ENCODE peak calls at places on chromosome 15, in six cellular contexts. S, I, Q, D, K and E are unnamed samples.

GRCh38 chr15:71071529-71071928 is 43.7 kb upstream of the THSD4 start:
- DNase-seq in S (no peak), I (no peak), Q (no peak), D (no peak), K (no peak), E (no peak)

GRCh38 chr15:23422946-23423708 is 23.9 kb downstream of the GOLGA6L2 start:
- DNase-seq in S (no peak), I (no peak), Q (no peak), D (no peak), K (no peak), E (no peak)

GRCh38 chr15:74770211-74770892 is 11.5 kb upstream of the CSK start:
- DNase-seq in S (peak), I (no peak), Q (no peak), D (no peak), K (no peak), E (no peak)

GRCh38 chr15:90419738-90420487 is 31.9 kb downstream of the IQGAP1 start:
- DNase-seq in S (no peak), I (peak), Q (no peak), D (no peak), K (no peak), E (peak)

GRCh38 chr15:26713498-26713897 is 59.4 kb downstream of the GABRB3 start:
- DNase-seq in S (no peak), I (no peak), Q (no peak), D (no peak), K (no peak), E (no peak)

GRCh38 chr15:37108725-37109124 is 8.4 kb upstream of the MEIS2 start:
- DNase-seq in S (no peak), I (no peak), Q (no peak), D (no peak), K (no peak), E (no peak)

GRCh38 chr15:68333775-68334470 is 56.4 kb downstream of the FEM1B start:
- DNase-seq in S (no peak), I (no peak), Q (no peak), D (no peak), K (peak), E (no peak)

GRCh38 chr15:95262866-95263564 is 1031.7 kb downstream of the MCTP2 start:
- DNase-seq in S (no peak), I (peak), Q (no peak), D (no peak), K (no peak), E (peak)

GRCh38 chr15:41416162-41416741 is 643 bp upstream of the RTF1 start:
- DNase-seq in S (no peak), I (no peak), Q (no peak), D (no peak), K (no peak), E (no peak)

GRCh38 chr15:55407631-55407948 is 569 bp downstream of the CCPG1 start:
- DNase-seq in S (no peak), I (peak), Q (no peak), D (no peak), K (no peak), E (no peak)

GRCh38 chr15:26772588-26773484 is at the start of gene GABRB3:
- DNase-seq in S (peak), I (no peak), Q (no peak), D (no peak), K (no peak), E (no peak)

GRCh38 chr15:80367094-80367493 is 37.1 kb upstream of the ARNT2 start:
- DNase-seq in S (no peak), I (no peak), Q (no peak), D (peak), K (no peak), E (no peak)

GRCh38 chr15:34699968-34700640 is 54.7 kb downstream of the GJD2 start:
- DNase-seq in S (no peak), I (no peak), Q (no peak), D (no peak), K (no peak), E (no peak)

GRCh38 chr15:40430271-40430805 is 10.4 kb upstream of the BAHD1 start:
- DNase-seq in S (no peak), I (no peak), Q (no peak), D (no peak), K (no peak), E (no peak)

GRCh38 chr15:64596701-64597468 is 136.5 kb downstream of the ZNF609 start:
- DNase-seq in S (no peak), I (peak), Q (no peak), D (no peak), K (no peak), E (no peak)

GRCh38 chr15:88788816-88789215 is 14.4 kb upstream of the ACAN start:
- DNase-seq in S (no peak), I (no peak), Q (no peak), D (no peak), K (no peak), E (no peak)

GRCh38 chr15:53716909-53717878 is 42.3 kb downstream of the WDR72 start:
- DNase-seq in S (no peak), I (no peak), Q (no peak), D (no peak), K (no peak), E (peak)

GRCh38 chr15:67456677-67457529 is 64.0 kb upstream of the C15orf61 start:
- DNase-seq in S (peak), I (peak), Q (peak), D (peak), K (peak), E (peak)

GRCh38 chr15:71079208-71080044 is 35.8 kb upstream of the THSD4 start:
- DNase-seq in S (no peak), I (peak), Q (no peak), D (no peak), K (peak), E (peak)

GRCh38 chr15:97961067-97961954 is 808 bp downstream of the ARRDC4 start:
- DNase-seq in S (peak), I (peak), Q (no peak), D (peak), K (peak), E (no peak)

GRCh38 chr15:62969442-62970089 is 73.0 kb upstream of the TPM1 start:
- DNase-seq in S (no peak), I (no peak), Q (no peak), D (no peak), K (no peak), E (no peak)

GRCh38 chr15:69787791-69788190 is 309.9 kb downstream of the TLE3 start:
- DNase-seq in S (no peak), I (no peak), Q (no peak), D (no peak), K (no peak), E (no peak)

GRCh38 chr15:70164156-70164900 is 66.6 kb upstream of the TLE3 start:
- DNase-seq in S (no peak), I (no peak), Q (no peak), D (no peak), K (no peak), E (no peak)

GRCh38 chr15:39131605-39132004 is 449.3 kb upstream of the THBS1 start:
- DNase-seq in S (no peak), I (peak), Q (no peak), D (no peak), K (no peak), E (no peak)

GRCh38 chr15:51223771-51224229 is 114.6 kb downstream of the CYP19A1 start:
- DNase-seq in S (no peak), I (peak), Q (peak), D (peak), K (peak), E (peak)

GRCh38 chr15:58491499-58492202 is 59.9 kb downstream of the LIPC start:
- DNase-seq in S (no peak), I (no peak), Q (no peak), D (no peak), K (no peak), E (no peak)

GRCh38 chr15:36579792-36580431 is 486 bp downstream of the CDIN1 start:
- DNase-seq in S (no peak), I (no peak), Q (no peak), D (no peak), K (no peak), E (no peak)

GRCh38 chr15:52546031-52546751 is 17.5 kb upstream of the MYO5A start:
- DNase-seq in S (no peak), I (no peak), Q (no peak), D (no peak), K (no peak), E (no peak)

GRCh38 chr15:99452010-99452409 is 113.8 kb upstream of the MEF2A start:
- DNase-seq in S (no peak), I (no peak), Q (no peak), D (no peak), K (no peak), E (no peak)

GRCh38 chr15:25054943-25055342 is 100.2 kb downstream of the SNRPN start:
- DNase-seq in S (no peak), I (no peak), Q (no peak), D (no peak), K (no peak), E (no peak)

GRCh38 chr15:49718234-49718633 is 97.4 kb downstream of the DTWD1 start:
- DNase-seq in S (no peak), I (peak), Q (no peak), D (no peak), K (no peak), E (no peak)

GRCh38 chr15:96234109-96234892 is 96.2 kb upstream of the NR2F2 start:
- DNase-seq in S (no peak), I (peak), Q (no peak), D (no peak), K (peak), E (no peak)

GRCh38 chr15:39539973-39540558 is 40.8 kb upstream of the THBS1 start:
- DNase-seq in S (no peak), I (no peak), Q (no peak), D (no peak), K (no peak), E (no peak)

GRCh38 chr15:32659340-32659831 is 17.9 kb downstream of the SCG5 start:
- DNase-seq in S (no peak), I (peak), Q (peak), D (no peak), K (peak), E (no peak)
- TF ChIP-seq CTCF in S (no peak), I (peak), Q (peak), D (no peak), K (peak), E (peak)

GRCh38 chr15:65638681-65639089 is 16.9 kb downstream of the SLC24A1 start:
- DNase-seq in S (no peak), I (peak), Q (peak), D (peak), K (no peak), E (peak)
- TF ChIP-seq CTCF in S (peak), I (peak), Q (peak), D (peak), K (peak), E (peak)

GRCh38 chr15:82805994-82806406 is at the start of gene FSD2:
- DNase-seq in S (no peak), I (no peak), Q (no peak), D (no peak), K (no peak), E (no peak)
- TF ChIP-seq CTCF in S (no peak), I (no peak), Q (no peak), D (no peak), K (no peak), E (no peak)

GRCh38 chr15:48297668-48298067 is 33.6 kb upstream of the DUT start:
- DNase-seq in S (no peak), I (no peak), Q (no peak), D (no peak), K (no peak), E (no peak)

DNA sequence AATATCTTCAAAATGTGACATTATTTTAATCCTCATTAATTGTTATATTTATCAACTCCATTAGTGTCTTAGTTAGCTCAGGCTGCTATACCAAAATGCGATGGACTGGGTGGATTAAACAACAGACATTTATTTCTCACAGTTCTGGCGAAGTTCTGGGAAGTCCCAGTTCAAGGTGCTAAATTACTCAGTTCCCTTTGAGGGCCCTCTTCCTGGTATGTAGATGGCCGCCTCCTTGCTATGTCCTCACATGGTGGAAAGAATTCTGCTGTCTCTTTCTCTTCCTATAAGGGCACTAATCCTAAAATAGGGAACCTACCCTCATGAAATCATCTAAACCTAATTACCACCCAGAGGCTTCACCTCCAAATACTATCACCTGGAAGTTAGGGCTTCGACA is 38.8 kb upstream of the DUT start:
- DNase-seq in S (no peak), I (no peak), Q (no peak), D (no peak), K (no peak), E (no peak)
- TF ChIP-seq CTCF in S (no peak), I (no peak), Q (no peak), D (no peak), K (no peak), E (no peak)

GRCh38 chr15:91521996-91522395 is 331.5 kb upstream of the SLCO3A1 start:
- DNase-seq in S (no peak), I (peak), Q (no peak), D (no peak), K (no peak), E (peak)

GRCh38 chr15:91525746-91526145 is 327.8 kb upstream of the SLCO3A1 start:
- DNase-seq in S (no peak), I (no peak), Q (no peak), D (no peak), K (no peak), E (no peak)

GRCh38 chr15:91520848-91521247 is 332.7 kb upstream of the SLCO3A1 start:
- DNase-seq in S (no peak), I (peak), Q (no peak), D (no peak), K (no peak), E (no peak)

GRCh38 chr15:91524534-91524933 is 329.0 kb upstream of the SLCO3A1 start:
- DNase-seq in S (no peak), I (no peak), Q (no peak), D (no peak), K (no peak), E (no peak)

GRCh38 chr15:91522609-91523332 is 330.7 kb upstream of the SLCO3A1 start:
- DNase-seq in S (no peak), I (peak), Q (no peak), D (no peak), K (no peak), E (peak)
- TF ChIP-seq CTCF in S (no peak), I (peak), Q (peak), D (no peak), K (no peak), E (peak)

GRCh38 chr15:100650685-100651084 is 48.3 kb downstream of the ASB7 start:
- DNase-seq in S (no peak), I (no peak), Q (no peak), D (no peak), K (no peak), E (no peak)
- TF ChIP-seq CTCF in S (no peak), I (peak), Q (no peak), D (peak), K (no peak), E (no peak)